ENCODE peak calls at places on chromosome 14, in eight cellular contexts. R is stomach, L is A549, H is transverse colon, F is ovary, J is K562, A is H1, V is upper lobe of left lung. N is an unnamed sample.

GRCh38 chr14:88069677-88070076 is 64.7 kb downstream of the GPR65 start:
- DNase-seq in V (no peak), F (no peak), A (no peak), J (no peak), H (no peak), L (no peak), R (no peak), N (no peak)

GRCh38 chr14:59354666-59355065 is 110.5 kb downstream of the GPR135 start:
- DNase-seq in A (no peak), V (no peak), H (no peak), L (no peak), F (no peak), J (no peak), R (no peak), N (no peak)

GRCh38 chr14:105467942-105468471 is 6.6 kb upstream of the CRIP2 start:
- DNase-seq in L (no peak), F (no peak), R (no peak), H (no peak), V (no peak), J (no peak), A (no peak), N (no peak)

GRCh38 chr14:69614592-69614991 is 3.2 kb downstream of the SUSD6 start:
- DNase-seq in R (no peak), A (no peak), L (no peak), F (no peak), V (no peak), J (no peak), H (peak), N (peak)

GRCh38 chr14:96584199-96584906 is 82.2 kb downstream of the PAPOLA start:
- DNase-seq in R (no peak), L (peak), J (peak), F (no peak), V (peak), H (peak), A (peak), N (no peak)

GRCh38 chr14:32090686-32091085 is 13.6 kb downstream of the ARHGAP5 start:
- DNase-seq in F (no peak), L (no peak), J (no peak), V (no peak), H (no peak), R (no peak), A (no peak), N (no peak)

GRCh38 chr14:99520571-99521081 is 39.4 kb downstream of the CCNK start:
- DNase-seq in L (no peak), V (peak), A (no peak), R (no peak), F (peak), J (no peak), H (no peak), N (peak)

GRCh38 chr14:100652739-100653138 is 65.5 kb upstream of the BEGAIN start:
- DNase-seq in V (no peak), H (no peak), A (no peak), F (no peak), L (no peak), R (no peak), J (no peak), N (no peak)

GRCh38 chr14:99531221-99532096 is 50.2 kb downstream of the CCNK start:
- DNase-seq in R (no peak), A (no peak), F (no peak), V (no peak), J (no peak), H (no peak), L (no peak), N (no peak)

GRCh38 chr14:58717821-58718220 is 80.1 kb downstream of the DACT1 start:
- DNase-seq in A (no peak), R (no peak), H (no peak), L (no peak), V (no peak), J (no peak), F (no peak), N (no peak)

GRCh38 chr14:68561531-68562007 is 231.3 kb downstream of the ZFP36L1 start:
- DNase-seq in A (no peak), H (no peak), R (peak), J (no peak), F (no peak), L (no peak), V (no peak), N (peak)

GRCh38 chr14:22847661-22848341 is 11.4 kb downstream of the MMP14 start:
- DNase-seq in R (no peak), A (peak), J (no peak), F (no peak), H (no peak), V (no peak), L (no peak), N (peak)

GRCh38 chr14:36975834-36976233 is 196.6 kb downstream of the SLC25A21 start:
- DNase-seq in L (peak), R (no peak), V (no peak), H (no peak), A (no peak), F (no peak), J (no peak), N (no peak)

GRCh38 chr14:34172477-34173368 is 221.8 kb upstream of the EGLN3 start:
- DNase-seq in H (no peak), A (no peak), J (no peak), R (no peak), V (no peak), L (no peak), F (no peak), N (no peak)

GRCh38 chr14:101657372-101657771 is 96.1 kb downstream of the DIO3 start:
- DNase-seq in H (no peak), J (no peak), R (no peak), F (no peak), V (no peak), L (no peak), A (no peak), N (no peak)

GRCh38 chr14:74852922-74853530 is 22.9 kb downstream of the PROX2 start:
- DNase-seq in L (no peak), R (no peak), V (no peak), F (no peak), A (no peak), J (no peak), H (no peak), N (no peak)

GRCh38 chr14:21910260-21910659 is 236.6 kb upstream of the OR4E1 start:
- DNase-seq in A (no peak), H (no peak), L (no peak), F (no peak), V (no peak), J (no peak), R (no peak), N (no peak)

GRCh38 chr14:48582938-48583337 is 907.5 kb upstream of the MDGA2 start:
- DNase-seq in V (no peak), J (no peak), H (no peak), L (no peak), F (no peak), R (no peak), A (no peak), N (no peak)

GRCh38 chr14:94367347-94367746 is 21.1 kb downstream of the SERPINA1 start:
- DNase-seq in R (no peak), J (no peak), V (no peak), A (no peak), F (no peak), L (no peak), H (no peak), N (peak)

GRCh38 chr14:30223385-30223785 is 295.7 kb upstream of the PRKD1 start:
- DNase-seq in F (peak), H (peak), V (no peak), A (no peak), L (peak), J (no peak), R (peak), N (peak)

GRCh38 chr14:39548358-39548757 is 116.1 kb upstream of the FBXO33 start:
- DNase-seq in R (no peak), J (no peak), L (no peak), H (no peak), F (no peak), V (no peak), A (no peak), N (no peak)

GRCh38 chr14:95918466-95918865 is 41.8 kb downstream of the TUNAR start:
- DNase-seq in A (no peak), H (no peak), J (no peak), F (no peak), V (no peak), L (peak), R (no peak), N (peak)

GRCh38 chr14:105338392-105338791 is 23.8 kb downstream of the PACS2 start:
- DNase-seq in F (no peak), V (no peak), A (no peak), H (no peak), R (no peak), L (no peak), J (no peak), N (no peak)

GRCh38 chr14:59664741-59665140 is 88.1 kb upstream of the CCDC175 start:
- DNase-seq in J (no peak), R (no peak), H (no peak), A (no peak), F (no peak), V (no peak), L (no peak), N (no peak)

GRCh38 chr14:23601845-23602180 is 23.2 kb upstream of the JPH4 start:
- DNase-seq in V (no peak), R (no peak), A (no peak), J (no peak), F (no peak), L (no peak), H (no peak), N (no peak)

GRCh38 chr14:82075566-82075965 is 541.9 kb upstream of the SEL1L start:
- DNase-seq in J (no peak), F (peak), A (peak), H (no peak), L (no peak), V (no peak), R (peak), N (no peak)

GRCh38 chr14:74661726-74662450 is 49.9 kb upstream of the LTBP2 start:
- DNase-seq in F (no peak), V (no peak), H (no peak), L (no peak), J (no peak), R (no peak), A (no peak), N (peak)

GRCh38 chr14:21055473-21056117 is 2.0 kb upstream of the RNASE8 start:
- DNase-seq in J (no peak), H (peak), V (no peak), A (no peak), L (no peak), F (no peak), R (no peak), N (no peak)

GRCh38 chr14:23164949-23165348 is 18.5 kb downstream of the SLC7A8 start:
- DNase-seq in F (no peak), J (no peak), H (no peak), A (no peak), V (no peak), R (no peak), L (no peak), N (no peak)

GRCh38 chr14:75793806-75794205 is 132.8 kb downstream of the TTLL5 start:
- DNase-seq in R (no peak), F (no peak), V (no peak), A (no peak), J (no peak), H (no peak), L (peak), N (no peak)

GRCh38 chr14:48748151-48748550 is 838.0 kb downstream of the RPS29 start:
- DNase-seq in H (no peak), J (no peak), F (no peak), L (no peak), R (no peak), V (no peak), A (no peak), N (no peak)

GRCh38 chr14:68527329-68527851 is 265.5 kb downstream of the ZFP36L1 start:
- DNase-seq in H (no peak), F (no peak), L (peak), V (no peak), R (peak), A (no peak), J (no peak), N (no peak)

GRCh38 chr14:34254031-34254430 is 208.0 kb downstream of the SPTSSA start:
- DNase-seq in J (no peak), R (no peak), F (no peak), L (no peak), V (no peak), A (no peak), H (no peak), N (no peak)

GRCh38 chr14:69956970-69957369 is 77.8 kb downstream of the SMOC1 start:
- DNase-seq in R (no peak), L (no peak), V (no peak), H (no peak), F (no peak), A (no peak), J (no peak), N (no peak)

GRCh38 chr14:47899685-47900084 is 224.3 kb upstream of the MDGA2 start:
- DNase-seq in A (no peak), R (no peak), F (no peak), L (no peak), H (no peak), V (no peak), J (no peak), N (no peak)

GRCh38 chr14:50318031-50318626 is 6.0 kb downstream of the DMAC2L start:
- DNase-seq in V (no peak), A (no peak), J (no peak), L (peak), F (no peak), R (no peak), H (no peak), N (no peak)

GRCh38 chr14:83534995-83535394 is 1994.9 kb upstream of the FLRT2 start:
- DNase-seq in A (no peak), V (no peak), J (no peak), F (no peak), R (no peak), L (no peak), H (no peak), N (no peak)
- TF ChIP-seq EP300 in A (no peak), V (no peak), J (no peak), F (no peak), R (no peak), L (no peak), H (no peak), N (no peak)

DNA sequence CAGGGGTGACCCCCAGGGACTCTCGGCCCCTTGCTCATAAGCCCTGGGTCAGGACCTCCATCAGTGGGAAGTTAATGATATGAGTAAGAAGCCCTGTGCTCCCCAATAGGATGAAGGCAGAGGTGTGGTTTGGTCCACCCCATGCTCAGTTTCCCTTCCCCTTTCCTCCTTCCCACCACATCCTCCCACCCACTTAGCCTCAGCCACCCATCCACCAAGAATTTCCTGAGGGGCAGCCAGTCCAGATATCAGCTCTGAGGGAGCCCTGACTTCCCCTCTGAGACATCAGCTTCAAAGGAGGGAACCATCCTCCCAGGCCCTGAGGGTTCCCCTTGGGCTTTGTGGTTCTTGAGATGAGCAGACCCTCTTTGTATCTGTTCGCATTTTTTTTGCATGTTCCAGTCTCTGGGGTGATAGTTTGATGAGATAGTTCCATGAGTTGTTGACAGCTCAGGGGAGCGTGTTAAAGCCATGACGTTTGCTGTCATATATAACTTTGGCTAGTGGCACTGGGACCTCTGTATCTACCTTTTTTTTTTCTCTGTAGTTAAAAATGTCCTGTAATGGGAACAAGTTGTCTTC is 71.2 kb downstream of the LGMN start:
- DNase-seq in J (no peak), R (no peak), H (no peak), L (no peak), F (no peak), A (no peak), V (no peak), N (no peak)
- TF ChIP-seq EP300 in J (no peak), R (no peak), H (no peak), L (no peak), F (no peak), A (no peak), V (no peak), N (no peak)

GRCh38 chr14:90499121-90499520 is 102.3 kb downstream of the CALM1 start:
- DNase-seq in R (no peak), V (no peak), F (no peak), H (no peak), L (no peak), J (no peak), A (no peak), N (peak)
- TF ChIP-seq EP300 in R (no peak), V (no peak), F (no peak), H (no peak), L (no peak), J (no peak), A (no peak), N (no peak)

DNA sequence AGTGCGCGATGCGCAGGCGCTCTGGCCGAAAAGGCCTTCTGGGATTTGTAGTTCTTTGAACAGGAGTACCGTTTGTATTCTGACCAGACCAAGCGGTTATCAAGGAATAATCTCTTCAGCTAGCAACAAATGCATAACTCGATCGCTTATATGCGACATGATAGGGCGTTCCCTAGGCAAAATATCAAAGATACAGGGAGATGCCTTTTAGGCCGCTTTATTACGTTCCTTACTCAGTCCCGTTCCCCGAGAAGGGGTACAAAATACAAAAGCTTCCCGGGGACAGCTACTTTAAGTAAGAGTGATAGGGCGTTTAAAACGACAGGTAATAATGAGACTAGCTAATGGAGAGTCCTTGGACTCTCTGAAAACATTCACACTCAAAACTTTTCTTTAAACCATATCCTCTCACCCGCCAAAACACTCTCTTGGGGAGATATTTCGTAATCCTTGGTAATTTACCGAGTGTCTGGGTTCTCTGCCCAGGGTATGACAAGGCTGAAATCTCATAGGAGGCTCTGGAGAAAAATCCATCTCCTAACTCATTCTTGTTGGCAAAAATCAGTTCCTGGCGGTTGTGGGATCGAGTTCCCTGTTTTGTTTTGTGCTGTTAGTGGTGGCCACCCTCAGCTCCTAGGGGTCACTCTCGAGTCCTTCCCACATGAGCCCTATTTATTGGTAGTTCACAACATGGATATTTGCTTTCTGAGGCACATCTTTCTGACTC is 412 bp upstream of the SNW1 start:
- DNase-seq in F (peak), V (no peak), R (no peak), H (peak), L (peak), J (peak), A (no peak), N (no peak)
- TF ChIP-seq EP300 in F (no peak), V (no peak), R (no peak), H (no peak), L (no peak), J (no peak), A (no peak), N (no peak)

GRCh38 chr14:65252471-65253255 is 150.3 kb upstream of the MAX start:
- DNase-seq in L (no peak), H (no peak), F (no peak), R (no peak), A (no peak), V (no peak), J (no peak), N (no peak)
- TF ChIP-seq EP300 in L (no peak), H (no peak), F (no peak), R (no peak), A (no peak), V (no peak), J (no peak), N (no peak)

GRCh38 chr14:104107611-104108569 is 22.4 kb downstream of the ASPG start:
- DNase-seq in R (peak), F (peak), H (peak), J (peak), V (peak), L (no peak), A (peak), N (peak)
- TF ChIP-seq EP300 in R (no peak), F (no peak), H (no peak), J (no peak), V (no peak), L (no peak), A (no peak), N (no peak)

DNA sequence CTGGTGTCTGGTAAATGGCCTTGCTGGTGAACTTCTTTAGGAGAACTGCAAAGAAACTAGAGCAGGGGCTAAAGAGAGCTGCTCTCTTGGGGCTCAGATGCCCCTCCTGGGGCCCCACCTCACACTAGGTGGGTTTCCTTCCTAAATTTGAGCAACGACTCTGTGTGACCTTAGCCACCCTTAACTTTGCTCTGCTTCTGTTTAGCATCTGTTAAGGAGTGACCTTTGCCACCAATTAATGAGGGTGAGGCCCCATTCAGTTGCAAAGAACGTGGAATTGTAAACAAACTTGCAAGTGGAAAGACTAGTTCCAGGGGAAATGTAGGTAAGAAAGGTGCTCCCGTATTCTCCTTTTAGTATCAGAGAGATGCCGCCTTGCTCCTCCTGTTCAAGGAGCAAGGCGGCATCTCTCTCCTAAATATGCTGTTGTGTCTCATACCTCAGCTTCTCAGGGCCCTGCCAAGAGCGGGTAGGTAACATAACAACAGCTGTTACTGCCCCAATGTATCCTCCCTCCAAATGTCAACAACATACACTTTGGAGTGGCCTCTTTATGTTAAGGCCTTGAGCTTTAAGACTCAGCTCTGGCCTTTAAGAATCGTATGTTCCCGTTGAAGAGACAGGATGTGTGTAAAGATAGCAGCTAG is 77.6 kb upstream of the FUT8 start:
- DNase-seq in R (peak), L (no peak), V (no peak), F (no peak), J (no peak), A (peak), H (peak), N (no peak)
- TF ChIP-seq EP300 in R (no peak), L (no peak), V (no peak), F (no peak), J (no peak), A (no peak), H (peak), N (no peak)

GRCh38 chr14:45135181-45135580 is 549 bp upstream of the FANCM start:
- DNase-seq in A (no peak), L (no peak), H (no peak), J (no peak), R (no peak), V (no peak), F (no peak), N (no peak)
- TF ChIP-seq EP300 in A (no peak), L (no peak), H (no peak), J (no peak), R (no peak), V (no peak), F (no peak), N (no peak)

DNA sequence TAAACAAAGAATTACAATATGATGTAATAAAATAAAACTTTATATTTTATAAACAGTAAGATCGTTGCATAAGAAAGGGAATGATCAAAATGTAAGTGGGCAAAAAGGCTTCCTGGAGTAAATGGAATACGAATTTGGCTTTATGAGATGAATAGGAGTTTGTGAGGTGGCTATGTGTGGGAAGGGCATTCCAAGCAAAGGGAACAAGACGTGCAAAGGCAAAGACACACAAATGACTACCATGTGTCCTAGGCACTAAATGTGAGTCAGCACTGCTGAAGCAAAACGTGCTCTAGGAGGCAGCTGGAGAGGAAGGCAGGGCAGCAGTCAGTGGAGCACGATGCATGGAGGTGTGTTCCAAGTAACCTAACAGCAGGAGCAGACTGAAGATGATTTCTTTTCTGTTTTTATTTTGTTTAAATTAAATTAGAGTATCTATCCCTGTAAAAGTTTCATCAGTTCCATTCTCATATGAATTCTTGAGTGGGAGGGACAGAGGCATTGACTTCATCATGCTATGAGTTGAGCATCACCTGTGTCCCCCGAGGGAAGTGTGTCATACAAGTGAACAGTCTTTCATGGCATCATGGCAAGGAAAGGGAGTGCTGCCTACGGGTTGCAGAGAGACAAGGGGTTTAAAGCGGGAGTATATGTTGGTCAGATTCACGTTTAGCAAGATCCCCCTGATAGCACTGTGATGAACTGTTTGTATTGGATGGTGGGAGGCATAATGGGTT is 52.9 kb upstream of the HIF1A start:
- DNase-seq in J (no peak), L (peak), R (no peak), V (no peak), F (no peak), H (peak), A (no peak), N (no peak)
- TF ChIP-seq EP300 in J (no peak), L (no peak), R (no peak), V (no peak), F (no peak), H (no peak), A (no peak), N (no peak)

N was measured in suprapubic skin.